ENCODE peak calls at places on chromosomes 11 and 22, in nine cellular contexts. Y is tibial nerve, J is heart right ventricle, E is uterus, F is cardiac muscle cell, X is body of pancreas, S is GM23338, N is heart left ventricle, M is PC-3. D is an unnamed sample. For H3K27me3, the result is how much of the 10 kb centered on the place peaks cover.

GRCh38 chr11:17547051-17547577 is at the start of gene OTOG:
- DNase-seq in Y (no peak), S (peak), X (no peak), F (peak), M (peak), N (no peak), E (no peak), J (no peak), D (no peak)

GRCh38 chr11:104011031-104011430 is 25.4 kb upstream of the DDI1 start:
- DNase-seq in Y (no peak), F (peak), E (no peak), N (no peak), M (no peak), S (no peak), J (no peak), X (no peak), D (no peak)

GRCh38 chr11:75625970-75626691 is 42.7 kb downstream of the MAP6 start:
- DNase-seq in S (no peak), Y (no peak), M (peak), X (no peak), E (no peak), F (peak), J (no peak), N (no peak), D (no peak)

GRCh38 chr22:30241576-30242371 is 4.8 kb downstream of the LIF start:
- DNase-seq in X (no peak), M (no peak), F (peak), J (no peak), N (no peak), S (no peak), E (no peak), Y (no peak), D (no peak)

GRCh38 chr11:128691802-128692749 is 1.8 kb upstream of the FLI1 start:
- DNase-seq in X (no peak), Y (no peak), J (no peak), F (no peak), E (no peak), S (peak), N (no peak), M (no peak), D (no peak)

GRCh38 chr11:133536198-133536597 is 3.9 kb upstream of the OPCML start:
- DNase-seq in E (no peak), S (no peak), N (no peak), J (no peak), X (no peak), M (no peak), Y (no peak), F (no peak), D (no peak)

GRCh38 chr11:3002871-3003270 is 10.7 kb upstream of the NAP1L4 start:
- DNase-seq in M (no peak), S (no peak), E (no peak), Y (no peak), N (no peak), J (no peak), X (no peak), F (no peak), D (no peak)

GRCh38 chr22:41479671-41480396 is 10.9 kb downstream of the ACO2 start:
- DNase-seq in S (peak), M (no peak), Y (no peak), X (no peak), F (peak), N (no peak), J (no peak), E (no peak), D (no peak)

GRCh38 chr11:63769044-63769718 is 606 bp upstream of the ZFTA start:
- DNase-seq in Y (no peak), F (peak), J (peak), N (peak), M (peak), X (peak), S (peak), E (peak), D (peak)

GRCh38 chr22:25475554-25476022 is 88.9 kb upstream of the GRK3 start:
- DNase-seq in E (no peak), X (no peak), N (peak), M (no peak), S (peak), J (peak), Y (no peak), F (peak), D (no peak)

GRCh38 chr22:28629420-28630184 is 50.0 kb downstream of the TTC28 start:
- DNase-seq in E (no peak), S (peak), N (no peak), X (no peak), M (no peak), J (no peak), Y (no peak), F (peak), D (no peak)

GRCh38 chr22:27851974-27852713 is 50.6 kb upstream of the MN1 start:
- DNase-seq in X (no peak), M (no peak), F (peak), S (no peak), Y (no peak), E (no peak), N (no peak), J (no peak), D (no peak)

GRCh38 chr11:30431127-30431814 is 108.4 kb downstream of the ARL14EP start:
- DNase-seq in M (no peak), E (no peak), Y (no peak), F (no peak), J (no peak), S (no peak), X (no peak), N (no peak), D (no peak)

GRCh38 chr22:33922268-33922667 is 2.0 kb upstream of the LARGE1 start:
- DNase-seq in E (peak), X (peak), S (peak), J (peak), F (peak), N (peak), Y (peak), M (no peak), D (peak)

GRCh38 chr11:77502501-77502900 is 28.6 kb upstream of the PAK1 start:
- DNase-seq in E (no peak), S (no peak), F (no peak), N (no peak), Y (no peak), M (no peak), J (no peak), X (no peak), D (no peak)

GRCh38 chr11:126597041-126597440 is 241.6 kb downstream of the ST3GAL4 start:
- DNase-seq in S (no peak), N (no peak), X (no peak), Y (no peak), J (no peak), M (no peak), F (no peak), E (no peak), D (no peak)

GRCh38 chr11:117366875-117367274 is 39.2 kb downstream of the CEP164 start:
- DNase-seq in M (no peak), N (no peak), F (no peak), Y (no peak), J (no peak), X (no peak), E (no peak), S (no peak), D (no peak)

GRCh38 chr22:17788528-17789378 is 14.5 kb upstream of the BID start:
- DNase-seq in S (peak), X (no peak), N (no peak), J (no peak), F (no peak), M (no peak), E (no peak), Y (no peak), D (no peak)

DNA sequence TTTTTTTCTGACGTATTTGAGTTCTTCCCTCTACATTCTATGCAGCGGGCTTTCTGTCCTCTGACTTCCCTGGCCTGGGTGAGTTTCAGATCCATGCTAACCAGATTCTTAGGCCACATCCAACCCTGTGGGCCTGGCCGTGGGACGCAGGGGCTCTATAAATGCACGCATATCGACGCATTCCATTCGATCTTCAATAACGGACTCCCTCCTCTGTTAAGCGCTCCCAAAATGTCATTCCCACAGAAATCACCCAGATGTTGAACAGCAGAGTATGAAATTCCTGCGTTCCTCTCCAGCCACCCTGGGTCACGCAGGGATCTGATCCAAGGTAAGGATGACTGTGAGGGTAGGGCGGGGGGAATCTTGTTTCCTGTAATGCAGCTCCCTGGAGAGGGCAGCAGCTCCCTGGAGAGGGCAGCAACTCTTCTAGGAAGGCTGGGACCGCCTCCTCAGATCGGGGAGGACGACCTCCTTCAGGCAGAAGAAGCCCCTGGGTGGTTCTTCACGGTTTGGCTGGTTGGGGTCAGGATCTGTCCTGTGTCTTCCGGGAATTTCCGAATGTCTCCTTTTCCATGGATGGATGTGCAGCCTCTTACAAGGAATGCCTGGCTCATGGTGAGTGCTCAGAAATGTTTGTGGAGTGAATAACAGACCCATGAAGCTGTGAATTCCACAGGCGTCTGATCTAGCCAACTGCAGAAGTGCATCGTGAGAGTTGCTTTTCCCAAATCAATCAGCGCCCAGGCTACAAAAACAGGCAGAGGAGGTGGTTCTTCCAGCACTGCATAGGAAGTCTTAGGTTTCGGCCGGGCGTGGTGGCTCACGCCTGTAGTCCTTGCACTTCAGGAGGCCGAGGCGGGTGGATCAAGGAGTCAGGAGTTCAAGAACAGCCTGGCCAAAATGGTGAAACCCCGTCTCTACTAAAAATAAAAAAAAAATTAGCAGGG is 12.2 kb downstream of the MRGPRD start:
- DNase-seq in M (no peak), F (no peak), X (no peak), N (peak), S (peak), Y (no peak), J (no peak), E (peak), D (peak)
- TF ChIP-seq CTCF in M (peak), F (peak), X (no peak), N (no peak), S (peak), Y (no peak), J (no peak), E (no peak), D (no peak)

GRCh38 chr11:1338201-1339065 is 29.0 kb upstream of the TOLLIP start:
- DNase-seq in M (no peak), E (peak), F (no peak), S (peak), Y (no peak), X (no peak), J (no peak), N (no peak), D (no peak)
- H3K27me3 ChIP-seq in M (under half), E (under half), F (half or more), S (under half), Y (under half), X (under half), J (under half), N (under half), D (under half)

GRCh38 chr11:44954051-44954906 is 3.6 kb upstream of the TP53I11 start:
- DNase-seq in X (no peak), J (no peak), E (no peak), S (no peak), Y (no peak), N (no peak), M (no peak), F (no peak), D (no peak)

GRCh38 chr11:44959064-44959463 is 8.4 kb upstream of the TP53I11 start:
- DNase-seq in X (no peak), E (no peak), N (no peak), J (no peak), Y (no peak), M (no peak), F (no peak), S (no peak), D (no peak)

GRCh38 chr11:44955019-44955738 is 4.5 kb upstream of the TP53I11 start:
- DNase-seq in N (peak), E (peak), S (no peak), F (peak), X (peak), M (peak), Y (peak), J (peak), D (no peak)

GRCh38 chr11:44958165-44958564 is 7.5 kb upstream of the TP53I11 start:
- DNase-seq in X (no peak), F (no peak), Y (no peak), M (no peak), S (no peak), J (no peak), N (no peak), E (no peak), D (no peak)

DNA sequence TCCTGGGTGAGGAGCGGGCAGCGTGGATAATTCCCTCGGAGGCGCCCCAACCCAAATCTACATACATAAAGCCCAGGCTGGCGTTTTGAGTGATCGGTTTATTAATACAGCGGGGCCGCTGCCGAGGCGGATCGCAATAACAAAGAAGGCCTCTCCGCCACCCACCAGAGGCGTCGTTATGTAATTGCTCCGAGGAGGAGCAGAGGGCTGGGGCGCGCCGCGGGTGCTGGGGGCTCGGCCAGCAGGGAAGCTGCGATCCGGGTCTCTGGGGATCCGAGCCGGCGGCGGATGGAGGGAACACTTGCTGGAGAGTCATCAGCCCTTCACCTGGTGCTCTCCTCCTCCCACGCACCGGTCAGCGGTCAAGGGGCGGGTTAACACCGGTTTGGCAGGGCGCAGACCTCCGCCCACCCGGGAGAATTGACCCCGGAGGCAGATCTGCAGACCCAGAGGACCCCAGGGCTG is 6.4 kb upstream of the TP53I11 start:
- DNase-seq in J (no peak), S (peak), N (no peak), E (no peak), Y (no peak), F (peak), M (no peak), X (no peak), D (peak)
- TF ChIP-seq CTCF in J (no peak), S (no peak), N (no peak), E (no peak), Y (no peak), F (no peak), M (no peak), X (no peak), D (no peak)

DNA sequence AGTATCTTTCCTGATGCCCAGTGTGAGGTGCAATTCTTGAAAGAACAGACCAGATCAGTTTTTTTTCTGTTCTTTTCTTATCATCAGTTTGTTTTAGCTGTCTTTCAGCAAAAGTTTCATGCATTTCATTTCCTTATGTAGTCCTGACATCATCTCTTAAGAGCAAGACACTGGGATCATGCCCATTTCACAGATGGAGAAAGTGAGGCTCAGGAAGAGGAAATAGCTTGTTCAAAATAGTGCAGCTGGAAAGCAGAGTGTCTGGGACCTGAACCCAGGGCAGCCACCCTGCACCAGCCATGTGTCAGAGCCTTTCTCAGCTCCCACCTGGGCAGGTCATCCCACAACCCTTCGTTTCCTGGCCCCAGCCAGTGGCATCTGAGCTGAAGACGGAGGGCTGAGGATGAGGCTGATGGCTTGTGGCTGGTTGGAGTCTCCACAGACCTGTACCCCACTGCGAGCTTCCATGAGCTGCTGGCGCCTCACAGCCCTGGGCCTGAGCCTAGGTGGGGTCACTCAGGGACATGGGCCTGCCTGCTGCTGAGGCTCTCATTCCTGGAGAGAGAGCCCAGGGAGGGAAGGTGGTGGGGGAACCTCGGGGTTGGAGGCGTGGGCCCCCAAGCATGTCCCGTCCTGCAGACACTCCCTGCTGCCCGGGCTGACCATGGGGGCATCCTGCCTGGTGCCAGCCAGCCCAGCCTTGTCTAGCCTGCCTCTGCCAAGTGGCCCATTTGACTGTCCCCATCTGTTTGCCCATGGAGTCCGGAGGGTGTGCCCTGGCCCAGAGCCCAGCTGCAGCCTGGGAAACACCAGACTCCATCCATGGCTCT is 61.8 kb downstream of the SMIM38 start:
- DNase-seq in S (no peak), F (no peak), J (no peak), Y (no peak), X (no peak), E (no peak), N (peak), M (no peak), D (peak)
- H3K27me3 ChIP-seq in S (under half), F (under half), J (under half), Y (under half), X (under half), E (under half), N (under half), M (under half), D (under half)

GRCh38 chr22:36075230-36075629 is 46.6 kb upstream of the RBFOX2 start:
- DNase-seq in X (no peak), N (no peak), S (no peak), Y (no peak), J (no peak), E (no peak), M (no peak), F (no peak), D (no peak)
- TF ChIP-seq CTCF in X (no peak), N (no peak), S (no peak), Y (no peak), J (no peak), E (no peak), M (no peak), F (no peak), D (no peak)

DNA sequence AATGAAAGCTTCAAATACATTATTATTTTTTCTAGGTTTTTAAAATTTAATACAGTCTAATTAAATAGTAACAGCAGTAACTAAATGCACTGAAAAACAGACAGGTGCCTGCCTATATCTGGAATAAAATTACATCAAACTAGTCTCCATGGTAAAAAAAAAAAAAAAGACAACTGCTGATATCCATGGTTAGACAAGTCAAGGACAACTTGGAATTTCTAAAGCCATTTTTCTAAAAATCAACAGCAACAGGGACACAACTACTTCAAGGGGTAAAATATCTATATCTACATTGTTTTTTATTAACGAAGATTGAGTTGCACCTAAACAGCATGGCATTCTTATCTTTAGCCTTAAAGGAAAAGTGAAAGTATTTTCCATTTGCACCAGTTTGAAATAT is 74.7 kb upstream of the VPREB1 start:
- DNase-seq in E (no peak), J (no peak), N (no peak), Y (no peak), S (no peak), M (no peak), F (no peak), X (no peak), D (no peak)
- H3K27me3 ChIP-seq in E (under half), J (under half), N (under half), Y (under half), S (half or more), M (under half), F (half or more), X (under half), D (under half)

GRCh38 chr22:49106136-49106930 is 721.3 kb downstream of the BRD1 start:
- DNase-seq in F (no peak), N (no peak), S (no peak), Y (no peak), M (no peak), E (no peak), J (no peak), X (no peak), D (no peak)
- TF ChIP-seq CTCF in F (no peak), N (no peak), S (no peak), Y (no peak), M (no peak), E (no peak), J (no peak), X (no peak), D (no peak)

GRCh38 chr11:22669368-22669767 is 3.0 kb downstream of the GAS2 start:
- DNase-seq in Y (no peak), J (no peak), N (no peak), E (no peak), X (no peak), S (no peak), M (no peak), F (no peak), D (no peak)

GRCh38 chr11:22670803-22671202 is 4.4 kb downstream of the GAS2 start:
- DNase-seq in J (no peak), N (no peak), M (peak), X (no peak), F (peak), Y (no peak), E (no peak), S (peak), D (no peak)

GRCh38 chr11:22668005-22668796 is 1.8 kb downstream of the GAS2 start:
- DNase-seq in N (no peak), S (no peak), F (no peak), J (no peak), X (no peak), Y (no peak), M (no peak), E (no peak), D (no peak)

GRCh38 chr11:22666700-22667439 is 459 bp downstream of the GAS2 start:
- DNase-seq in E (no peak), S (peak), Y (no peak), J (peak), X (peak), M (no peak), N (peak), F (peak), D (peak)

GRCh38 chr11:22666320-22666699 is at the start of gene GAS2:
- DNase-seq in F (peak), M (no peak), N (no peak), J (peak), Y (no peak), X (no peak), S (peak), E (no peak), D (peak)
- H3K27me3 ChIP-seq in F (under half), M (half or more), N (under half), J (under half), Y (under half), X (under half), S (under half), E (under half), D (under half)

GRCh38 chr11:121318848-121319834 is 26.6 kb downstream of the SC5D start:
- DNase-seq in J (peak), Y (peak), M (peak), N (no peak), E (no peak), F (peak), X (no peak), S (peak), D (no peak)
- TF ChIP-seq CTCF in J (peak), Y (peak), M (peak), N (peak), E (peak), F (peak), X (peak), S (peak), D (peak)